ENCODE peak calls at places on chromosomes 7 and 10, in ten cellular contexts. One of them, this sample, is unnamed.

GRCh38 chr10:127904311-127904710 is 2.6 kb upstream of the PTPRE start:
- DNase-seq in dorsolateral prefrontal cortex: no peak
- DNase-seq in HFFc6: no peak
- DNase-seq in T-cell: no peak
- DNase-seq in AG08395: no peak
- DNase-seq in stimulated activated CD4-positive, alpha-beta T cell treated with anti-CD3 and anti-CD28 coated beads, Interleukin-15, amount 100 ng/mL, for 48 hours: no peak
- DNase-seq in GM13976: no peak
- DNase-seq in NCI-H524: no peak
- DNase-seq in D341Med: no peak
- DNase-seq in kidney glomerular epithelial cell: no peak
- DNase-seq in this sample: no peak

GRCh38 chr7:128115821-128116723 is 84.8 kb upstream of the LRRC4 start:
- DNase-seq in GM13976: no peak
- DNase-seq in stimulated activated CD4-positive, alpha-beta T cell treated with anti-CD3 and anti-CD28 coated beads, Interleukin-15, amount 100 ng/mL, for 48 hours: no peak
- DNase-seq in dorsolateral prefrontal cortex: no peak
- DNase-seq in T-cell: no peak
- DNase-seq in AG08395: no peak
- DNase-seq in HFFc6: no peak
- DNase-seq in D341Med: peak
- DNase-seq in kidney glomerular epithelial cell: no peak
- DNase-seq in NCI-H524: peak
- DNase-seq in this sample: peak

GRCh38 chr7:99372275-99373085 is 2.0 kb upstream of the ARPC1B start:
- DNase-seq in kidney glomerular epithelial cell: peak
- DNase-seq in dorsolateral prefrontal cortex: no peak
- DNase-seq in T-cell: no peak
- DNase-seq in GM13976: no peak
- DNase-seq in AG08395: peak
- DNase-seq in stimulated activated CD4-positive, alpha-beta T cell treated with anti-CD3 and anti-CD28 coated beads, Interleukin-15, amount 100 ng/mL, for 48 hours: no peak
- DNase-seq in NCI-H524: no peak
- DNase-seq in HFFc6: peak
- DNase-seq in D341Med: peak
- DNase-seq in this sample: peak

GRCh38 chr10:105974803-105975456 is 1189.6 kb downstream of the SORCS1 start:
- DNase-seq in kidney glomerular epithelial cell: peak
- DNase-seq in HFFc6: no peak
- DNase-seq in D341Med: no peak
- DNase-seq in AG08395: peak
- DNase-seq in dorsolateral prefrontal cortex: no peak
- DNase-seq in NCI-H524: no peak
- DNase-seq in GM13976: peak
- DNase-seq in T-cell: no peak
- DNase-seq in stimulated activated CD4-positive, alpha-beta T cell treated with anti-CD3 and anti-CD28 coated beads, Interleukin-15, amount 100 ng/mL, for 48 hours: no peak
- DNase-seq in this sample: peak

GRCh38 chr10:67760272-67760671 is 64.3 kb upstream of the CTNNA3 start:
- DNase-seq in HFFc6: no peak
- DNase-seq in NCI-H524: no peak
- DNase-seq in dorsolateral prefrontal cortex: no peak
- DNase-seq in kidney glomerular epithelial cell: no peak
- DNase-seq in GM13976: no peak
- DNase-seq in AG08395: no peak
- DNase-seq in stimulated activated CD4-positive, alpha-beta T cell treated with anti-CD3 and anti-CD28 coated beads, Interleukin-15, amount 100 ng/mL, for 48 hours: no peak
- DNase-seq in D341Med: no peak
- DNase-seq in T-cell: no peak
- DNase-seq in this sample: no peak

GRCh38 chr10:1373287-1373686 is 317.1 kb downstream of the WDR37 start:
- DNase-seq in AG08395: no peak
- DNase-seq in D341Med: peak
- DNase-seq in NCI-H524: no peak
- DNase-seq in stimulated activated CD4-positive, alpha-beta T cell treated with anti-CD3 and anti-CD28 coated beads, Interleukin-15, amount 100 ng/mL, for 48 hours: no peak
- DNase-seq in GM13976: no peak
- DNase-seq in kidney glomerular epithelial cell: no peak
- DNase-seq in dorsolateral prefrontal cortex: no peak
- DNase-seq in HFFc6: no peak
- DNase-seq in T-cell: no peak
- DNase-seq in this sample: no peak

GRCh38 chr7:124457841-124458240 is 307.8 kb downstream of the GPR37 start:
- DNase-seq in kidney glomerular epithelial cell: peak
- DNase-seq in GM13976: no peak
- DNase-seq in D341Med: no peak
- DNase-seq in NCI-H524: no peak
- DNase-seq in AG08395: peak
- DNase-seq in stimulated activated CD4-positive, alpha-beta T cell treated with anti-CD3 and anti-CD28 coated beads, Interleukin-15, amount 100 ng/mL, for 48 hours: no peak
- DNase-seq in T-cell: no peak
- DNase-seq in HFFc6: no peak
- DNase-seq in dorsolateral prefrontal cortex: no peak
- DNase-seq in this sample: no peak

GRCh38 chr10:33802566-33802965 is 468.1 kb upstream of the NRP1 start:
- DNase-seq in NCI-H524: no peak
- DNase-seq in D341Med: no peak
- DNase-seq in GM13976: no peak
- DNase-seq in T-cell: no peak
- DNase-seq in HFFc6: no peak
- DNase-seq in kidney glomerular epithelial cell: no peak
- DNase-seq in AG08395: no peak
- DNase-seq in dorsolateral prefrontal cortex: no peak
- DNase-seq in stimulated activated CD4-positive, alpha-beta T cell treated with anti-CD3 and anti-CD28 coated beads, Interleukin-15, amount 100 ng/mL, for 48 hours: no peak
- DNase-seq in this sample: no peak

GRCh38 chr7:54860003-54860775 is 101.2 kb upstream of the SEC61G start:
- DNase-seq in stimulated activated CD4-positive, alpha-beta T cell treated with anti-CD3 and anti-CD28 coated beads, Interleukin-15, amount 100 ng/mL, for 48 hours: no peak
- DNase-seq in AG08395: no peak
- DNase-seq in dorsolateral prefrontal cortex: no peak
- DNase-seq in HFFc6: no peak
- DNase-seq in D341Med: no peak
- DNase-seq in NCI-H524: no peak
- DNase-seq in kidney glomerular epithelial cell: peak
- DNase-seq in GM13976: no peak
- DNase-seq in T-cell: no peak
- DNase-seq in this sample: no peak

GRCh38 chr7:108415821-108416536 is 40.3 kb downstream of the NRCAM start:
- DNase-seq in GM13976: peak
- DNase-seq in stimulated activated CD4-positive, alpha-beta T cell treated with anti-CD3 and anti-CD28 coated beads, Interleukin-15, amount 100 ng/mL, for 48 hours: peak
- DNase-seq in T-cell: no peak
- DNase-seq in kidney glomerular epithelial cell: peak
- DNase-seq in HFFc6: peak
- DNase-seq in dorsolateral prefrontal cortex: no peak
- DNase-seq in AG08395: peak
- DNase-seq in D341Med: no peak
- DNase-seq in NCI-H524: no peak
- DNase-seq in this sample: no peak

GRCh38 chr10:661891-662605 is 27.4 kb downstream of the DIP2C start:
- DNase-seq in kidney glomerular epithelial cell: no peak
- DNase-seq in dorsolateral prefrontal cortex: no peak
- DNase-seq in NCI-H524: no peak
- DNase-seq in D341Med: no peak
- DNase-seq in T-cell: no peak
- DNase-seq in AG08395: no peak
- DNase-seq in stimulated activated CD4-positive, alpha-beta T cell treated with anti-CD3 and anti-CD28 coated beads, Interleukin-15, amount 100 ng/mL, for 48 hours: no peak
- DNase-seq in GM13976: no peak
- DNase-seq in HFFc6: no peak
- DNase-seq in this sample: no peak

GRCh38 chr10:82969405-82969804 is 1094.4 kb downstream of the NRG3 start:
- DNase-seq in stimulated activated CD4-positive, alpha-beta T cell treated with anti-CD3 and anti-CD28 coated beads, Interleukin-15, amount 100 ng/mL, for 48 hours: no peak
- DNase-seq in NCI-H524: no peak
- DNase-seq in dorsolateral prefrontal cortex: no peak
- DNase-seq in GM13976: peak
- DNase-seq in HFFc6: peak
- DNase-seq in T-cell: no peak
- DNase-seq in AG08395: peak
- DNase-seq in D341Med: no peak
- DNase-seq in kidney glomerular epithelial cell: peak
- DNase-seq in this sample: no peak

GRCh38 chr7:96028729-96029128 is 256.4 kb downstream of the DYNC1I1 start:
- DNase-seq in T-cell: no peak
- DNase-seq in dorsolateral prefrontal cortex: no peak
- DNase-seq in D341Med: no peak
- DNase-seq in AG08395: no peak
- DNase-seq in stimulated activated CD4-positive, alpha-beta T cell treated with anti-CD3 and anti-CD28 coated beads, Interleukin-15, amount 100 ng/mL, for 48 hours: no peak
- DNase-seq in GM13976: no peak
- DNase-seq in NCI-H524: no peak
- DNase-seq in HFFc6: no peak
- DNase-seq in kidney glomerular epithelial cell: no peak
- DNase-seq in this sample: no peak

GRCh38 chr7:79403451-79403850 is 50.0 kb downstream of the MAGI2 start:
- DNase-seq in NCI-H524: no peak
- DNase-seq in GM13976: no peak
- DNase-seq in stimulated activated CD4-positive, alpha-beta T cell treated with anti-CD3 and anti-CD28 coated beads, Interleukin-15, amount 100 ng/mL, for 48 hours: no peak
- DNase-seq in AG08395: peak
- DNase-seq in T-cell: no peak
- DNase-seq in kidney glomerular epithelial cell: no peak
- DNase-seq in HFFc6: no peak
- DNase-seq in dorsolateral prefrontal cortex: no peak
- DNase-seq in D341Med: no peak
- DNase-seq in this sample: no peak

GRCh38 chr7:17056491-17057142 is 174.8 kb upstream of the AGR3 start:
- DNase-seq in dorsolateral prefrontal cortex: no peak
- DNase-seq in AG08395: peak
- DNase-seq in HFFc6: peak
- DNase-seq in kidney glomerular epithelial cell: no peak
- DNase-seq in NCI-H524: no peak
- DNase-seq in GM13976: no peak
- DNase-seq in T-cell: no peak
- DNase-seq in stimulated activated CD4-positive, alpha-beta T cell treated with anti-CD3 and anti-CD28 coated beads, Interleukin-15, amount 100 ng/mL, for 48 hours: no peak
- DNase-seq in D341Med: no peak
- DNase-seq in this sample: no peak

GRCh38 chr7:2003451-2003930 is 229.3 kb downstream of the MAD1L1 start:
- DNase-seq in kidney glomerular epithelial cell: no peak
- DNase-seq in D341Med: no peak
- DNase-seq in HFFc6: no peak
- DNase-seq in T-cell: no peak
- DNase-seq in GM13976: no peak
- DNase-seq in stimulated activated CD4-positive, alpha-beta T cell treated with anti-CD3 and anti-CD28 coated beads, Interleukin-15, amount 100 ng/mL, for 48 hours: no peak
- DNase-seq in dorsolateral prefrontal cortex: peak
- DNase-seq in NCI-H524: no peak
- DNase-seq in AG08395: no peak
- DNase-seq in this sample: no peak

GRCh38 chr10:35643151-35643975 is 1.3 kb upstream of the FZD8 start:
- DNase-seq in HFFc6: no peak
- DNase-seq in NCI-H524: no peak
- DNase-seq in dorsolateral prefrontal cortex: peak
- DNase-seq in kidney glomerular epithelial cell: peak
- DNase-seq in D341Med: peak
- DNase-seq in stimulated activated CD4-positive, alpha-beta T cell treated with anti-CD3 and anti-CD28 coated beads, Interleukin-15, amount 100 ng/mL, for 48 hours: no peak
- DNase-seq in GM13976: peak
- DNase-seq in AG08395: peak
- DNase-seq in T-cell: no peak
- DNase-seq in this sample: peak

GRCh38 chr10:123013456-123014419 is 4.9 kb downstream of the ACADSB start:
- DNase-seq in dorsolateral prefrontal cortex: no peak
- DNase-seq in AG08395: no peak
- DNase-seq in T-cell: no peak
- DNase-seq in D341Med: no peak
- DNase-seq in GM13976: no peak
- DNase-seq in kidney glomerular epithelial cell: no peak
- DNase-seq in stimulated activated CD4-positive, alpha-beta T cell treated with anti-CD3 and anti-CD28 coated beads, Interleukin-15, amount 100 ng/mL, for 48 hours: no peak
- DNase-seq in HFFc6: no peak
- DNase-seq in NCI-H524: no peak
- DNase-seq in this sample: no peak

GRCh38 chr7:150385240-150385830 is 6.2 kb downstream of the ZNF775 start:
- DNase-seq in D341Med: no peak
- DNase-seq in kidney glomerular epithelial cell: no peak
- DNase-seq in NCI-H524: no peak
- DNase-seq in AG08395: no peak
- DNase-seq in dorsolateral prefrontal cortex: no peak
- DNase-seq in GM13976: no peak
- DNase-seq in HFFc6: no peak
- DNase-seq in stimulated activated CD4-positive, alpha-beta T cell treated with anti-CD3 and anti-CD28 coated beads, Interleukin-15, amount 100 ng/mL, for 48 hours: no peak
- DNase-seq in T-cell: no peak
- DNase-seq in this sample: peak

GRCh38 chr10:43710772-43711471 is 62.2 kb upstream of the ZNF32 start:
- DNase-seq in stimulated activated CD4-positive, alpha-beta T cell treated with anti-CD3 and anti-CD28 coated beads, Interleukin-15, amount 100 ng/mL, for 48 hours: no peak
- DNase-seq in HFFc6: no peak
- DNase-seq in AG08395: no peak
- DNase-seq in D341Med: no peak
- DNase-seq in kidney glomerular epithelial cell: no peak
- DNase-seq in dorsolateral prefrontal cortex: no peak
- DNase-seq in T-cell: no peak
- DNase-seq in NCI-H524: no peak
- DNase-seq in GM13976: no peak
- DNase-seq in this sample: no peak

GRCh38 chr7:1024331-1024761 is 20.0 kb upstream of the GPR146 start:
- DNase-seq in dorsolateral prefrontal cortex: no peak
- DNase-seq in kidney glomerular epithelial cell: no peak
- DNase-seq in AG08395: no peak
- DNase-seq in T-cell: no peak
- DNase-seq in HFFc6: no peak
- DNase-seq in D341Med: no peak
- DNase-seq in GM13976: peak
- DNase-seq in stimulated activated CD4-positive, alpha-beta T cell treated with anti-CD3 and anti-CD28 coated beads, Interleukin-15, amount 100 ng/mL, for 48 hours: no peak
- DNase-seq in NCI-H524: no peak
- DNase-seq in this sample: no peak

GRCh38 chr7:8260871-8261707 is 878 bp downstream of the ICA1 start:
- DNase-seq in stimulated activated CD4-positive, alpha-beta T cell treated with anti-CD3 and anti-CD28 coated beads, Interleukin-15, amount 100 ng/mL, for 48 hours: peak
- DNase-seq in AG08395: no peak
- DNase-seq in GM13976: peak
- DNase-seq in D341Med: peak
- DNase-seq in NCI-H524: no peak
- DNase-seq in dorsolateral prefrontal cortex: peak
- DNase-seq in kidney glomerular epithelial cell: peak
- DNase-seq in HFFc6: no peak
- DNase-seq in T-cell: no peak
- DNase-seq in this sample: peak

GRCh38 chr10:63722537-63722936 is 201.3 kb downstream of the REEP3 start:
- DNase-seq in T-cell: no peak
- DNase-seq in GM13976: no peak
- DNase-seq in D341Med: no peak
- DNase-seq in stimulated activated CD4-positive, alpha-beta T cell treated with anti-CD3 and anti-CD28 coated beads, Interleukin-15, amount 100 ng/mL, for 48 hours: no peak
- DNase-seq in dorsolateral prefrontal cortex: no peak
- DNase-seq in NCI-H524: no peak
- DNase-seq in HFFc6: peak
- DNase-seq in kidney glomerular epithelial cell: no peak
- DNase-seq in AG08395: peak
- DNase-seq in this sample: no peak

GRCh38 chr10:95503012-95503411 is 58.2 kb downstream of the SORBS1 start:
- DNase-seq in GM13976: no peak
- DNase-seq in kidney glomerular epithelial cell: no peak
- DNase-seq in dorsolateral prefrontal cortex: no peak
- DNase-seq in AG08395: no peak
- DNase-seq in HFFc6: no peak
- DNase-seq in D341Med: no peak
- DNase-seq in T-cell: no peak
- DNase-seq in stimulated activated CD4-positive, alpha-beta T cell treated with anti-CD3 and anti-CD28 coated beads, Interleukin-15, amount 100 ng/mL, for 48 hours: no peak
- DNase-seq in NCI-H524: no peak
- DNase-seq in this sample: no peak